ENCODE peak calls at places on chromosomes 1 and 21, in five cellular contexts. One of them, this sample, is unnamed.

GRCh38 chr1:96416111-96416595 is 305.4 kb upstream of the PTBP2 start:
- DNase-seq in myocyte: peak
- DNase-seq in CD4-positive, alpha-beta T cell: no peak
- DNase-seq in ACHN: peak
- DNase-seq in epithelial cell of prostate: peak
- DNase-seq in this sample: no peak

GRCh38 chr1:33634806-33635205 is 162.4 kb downstream of the ZSCAN20 start:
- DNase-seq in myocyte: peak
- DNase-seq in CD4-positive, alpha-beta T cell: no peak
- DNase-seq in ACHN: peak
- DNase-seq in epithelial cell of prostate: no peak
- DNase-seq in this sample: peak

GRCh38 chr1:116374340-116375164 is 1.5 kb downstream of the ATP1A1 start:
- DNase-seq in myocyte: peak
- DNase-seq in CD4-positive, alpha-beta T cell: peak
- DNase-seq in ACHN: no peak
- DNase-seq in epithelial cell of prostate: no peak
- DNase-seq in this sample: no peak

GRCh38 chr1:204565617-204566582 is 49.7 kb downstream of the MDM4 start:
- DNase-seq in myocyte: peak
- DNase-seq in CD4-positive, alpha-beta T cell: peak
- DNase-seq in ACHN: peak
- DNase-seq in epithelial cell of prostate: no peak
- DNase-seq in this sample: peak

GRCh38 chr1:115529216-115529897 is 112.4 kb upstream of the VANGL1 start:
- DNase-seq in myocyte: no peak
- DNase-seq in CD4-positive, alpha-beta T cell: no peak
- DNase-seq in ACHN: no peak
- DNase-seq in epithelial cell of prostate: no peak
- DNase-seq in this sample: no peak

GRCh38 chr1:224861317-224861716 is 68.2 kb upstream of the DNAH14 start:
- DNase-seq in myocyte: no peak
- DNase-seq in CD4-positive, alpha-beta T cell: no peak
- DNase-seq in ACHN: no peak
- DNase-seq in epithelial cell of prostate: no peak
- DNase-seq in this sample: no peak

GRCh38 chr1:202255343-202255742 is 61.7 kb downstream of the LGR6 start:
- DNase-seq in myocyte: no peak
- DNase-seq in CD4-positive, alpha-beta T cell: no peak
- DNase-seq in ACHN: no peak
- DNase-seq in epithelial cell of prostate: no peak
- DNase-seq in this sample: no peak

GRCh38 chr1:16266411-16267118 is 29.6 kb upstream of the CPLANE2 start:
- DNase-seq in myocyte: peak
- DNase-seq in CD4-positive, alpha-beta T cell: no peak
- DNase-seq in ACHN: no peak
- DNase-seq in epithelial cell of prostate: no peak
- DNase-seq in this sample: no peak

GRCh38 chr1:186295980-186296379 is 79.1 kb downstream of the TPR start:
- DNase-seq in myocyte: no peak
- DNase-seq in CD4-positive, alpha-beta T cell: no peak
- DNase-seq in ACHN: no peak
- DNase-seq in epithelial cell of prostate: no peak
- DNase-seq in this sample: no peak

GRCh38 chr1:31514117-31514516 is 62.2 kb upstream of the TINAGL1 start:
- DNase-seq in myocyte: no peak
- DNase-seq in CD4-positive, alpha-beta T cell: no peak
- DNase-seq in ACHN: no peak
- DNase-seq in epithelial cell of prostate: no peak
- DNase-seq in this sample: no peak

GRCh38 chr1:235486321-235486720 is 17.9 kb downstream of the B3GALNT2 start:
- DNase-seq in myocyte: no peak
- DNase-seq in CD4-positive, alpha-beta T cell: no peak
- DNase-seq in ACHN: no peak
- DNase-seq in epithelial cell of prostate: no peak
- DNase-seq in this sample: no peak

GRCh38 chr1:21238141-21238800 is 52.0 kb downstream of the ECE1 start:
- DNase-seq in myocyte: peak
- DNase-seq in CD4-positive, alpha-beta T cell: no peak
- DNase-seq in ACHN: no peak
- DNase-seq in epithelial cell of prostate: no peak
- DNase-seq in this sample: no peak

GRCh38 chr1:8976896-8977295 is 31.2 kb downstream of the CA6 start:
- DNase-seq in myocyte: no peak
- DNase-seq in CD4-positive, alpha-beta T cell: no peak
- DNase-seq in ACHN: no peak
- DNase-seq in epithelial cell of prostate: no peak
- DNase-seq in this sample: no peak

GRCh38 chr1:108049083-108049819 is 84.3 kb upstream of the VAV3 start:
- DNase-seq in myocyte: peak
- DNase-seq in CD4-positive, alpha-beta T cell: no peak
- DNase-seq in ACHN: peak
- DNase-seq in epithelial cell of prostate: no peak
- DNase-seq in this sample: no peak

GRCh38 chr21:42983102-42983501 is 8.7 kb downstream of the PKNOX1 start:
- DNase-seq in myocyte: peak
- DNase-seq in CD4-positive, alpha-beta T cell: no peak
- DNase-seq in ACHN: no peak
- DNase-seq in epithelial cell of prostate: no peak
- DNase-seq in this sample: no peak

GRCh38 chr1:30743584-30744059 is 14.0 kb downstream of the LAPTM5 start:
- DNase-seq in myocyte: no peak
- DNase-seq in CD4-positive, alpha-beta T cell: peak
- DNase-seq in ACHN: no peak
- DNase-seq in epithelial cell of prostate: no peak
- DNase-seq in this sample: no peak

GRCh38 chr1:179177182-179177581 is 52.3 kb downstream of the ABL2 start:
- DNase-seq in myocyte: peak
- DNase-seq in CD4-positive, alpha-beta T cell: no peak
- DNase-seq in ACHN: no peak
- DNase-seq in epithelial cell of prostate: no peak
- DNase-seq in this sample: no peak

GRCh38 chr1:39907532-39908453 is 6.1 kb upstream of the MYCL start:
- DNase-seq in myocyte: no peak
- DNase-seq in CD4-positive, alpha-beta T cell: no peak
- DNase-seq in ACHN: no peak
- DNase-seq in epithelial cell of prostate: no peak
- DNase-seq in this sample: no peak

GRCh38 chr1:160664573-160665051 is 17.8 kb upstream of the SLAMF1 start:
- DNase-seq in myocyte: no peak
- DNase-seq in CD4-positive, alpha-beta T cell: no peak
- DNase-seq in ACHN: no peak
- DNase-seq in epithelial cell of prostate: no peak
- DNase-seq in this sample: no peak